ENCODE peak calls at places on chromosomes 2 and 18, in nine cellular contexts. K, B, T, Z, E, S, H, X and A are unnamed samples.

GRCh38 chr2:171160119-171160629 is 519 bp downstream of the TLK1 start:
- DNase-seq in T (peak; percentile 74), Z (no peak), H (peak; percentile 59), X (peak; percentile 59), S (no peak), E (peak; percentile 74), K (peak; percentile 83), B (no peak), A (peak; percentile 79)

GRCh38 chr2:23689131-23689700 is 237.7 kb downstream of the ATAD2B start:
- DNase-seq in Z (no peak), E (no peak), B (no peak), K (no peak), T (no peak), H (no peak), S (no peak), X (no peak), A (no peak)

GRCh38 chr2:205930209-205930608 is 155.8 kb downstream of the INO80D start:
- DNase-seq in Z (no peak), X (no peak), T (no peak), H (no peak), S (no peak), E (peak; percentile 29), B (no peak), K (no peak), A (no peak)

GRCh38 chr2:193584522-193584938 is 1389.8 kb upstream of the TMEFF2 start:
- DNase-seq in T (no peak), B (no peak), Z (peak; percentile 57), H (peak; percentile 42), X (no peak), S (no peak), E (peak; percentile 54), K (no peak), A (no peak)

GRCh38 chr2:47069628-47070154 is 85.4 kb downstream of the STPG4 start:
- DNase-seq in K (peak; percentile 92), B (no peak), T (peak; percentile 60), Z (no peak), X (no peak), H (no peak), E (peak; percentile 56), S (no peak), A (no peak)

GRCh38 chr2:71821856-71822255 is 325.8 kb downstream of the CYP26B1 start:
- DNase-seq in S (no peak), X (no peak), E (peak; percentile 62), H (no peak), T (no peak), B (no peak), Z (no peak), K (no peak), A (no peak)

GRCh38 chr2:218400167-218400929 is 680 bp downstream of the CTDSP1 start:
- DNase-seq in S (no peak), T (peak; percentile 74), Z (no peak), E (peak; percentile 50), H (no peak), X (no peak), B (no peak), K (peak; percentile 80), A (peak; percentile 55)

GRCh38 chr2:23005469-23005868 is 379.5 kb upstream of the KLHL29 start:
- DNase-seq in K (no peak), B (no peak), X (no peak), T (no peak), S (no peak), Z (no peak), H (no peak), E (no peak), A (no peak)

GRCh38 chr2:71611781-71612545 is 158.6 kb downstream of the DYSF start:
- DNase-seq in X (no peak), E (no peak), Z (no peak), K (peak; percentile 41), S (no peak), H (no peak), B (no peak), T (no peak), A (no peak)

GRCh38 chr18:57624988-57625387 is 3.4 kb upstream of the NARS1 start:
- DNase-seq in B (no peak), T (no peak), H (no peak), Z (no peak), K (no peak), X (no peak), E (peak; percentile 69), S (no peak), A (no peak)

GRCh38 chr2:8923173-8923572 is 80.3 kb downstream of the MBOAT2 start:
- DNase-seq in T (no peak), B (no peak), H (no peak), X (no peak), Z (no peak), E (no peak), S (no peak), K (no peak), A (no peak)

GRCh38 chr2:28507806-28508764 is 12.2 kb downstream of the PLB1 start:
- DNase-seq in X (peak; percentile 53), B (no peak), E (peak; percentile 42), S (no peak), T (no peak), Z (no peak), K (no peak), H (no peak), A (no peak)